ENCODE peak calls at places on chromosomes 4 and X, in six cellular contexts. One of them, this sample, is unnamed.

GRCh38 chrX:68978211-68978780 is 149.5 kb downstream of the EFNB1 start:
- DNase-seq in CD8-positive, alpha-beta memory T cell: no peak
- DNase-seq in pancreas: no peak
- DNase-seq in RWPE1: no peak
- DNase-seq in heart right ventricle: no peak
- DNase-seq in MM.1S: no peak
- DNase-seq in this sample: no peak

GRCh38 chr4:2063557-2064275 is 4.6 kb downstream of the NAT8L start:
- DNase-seq in CD8-positive, alpha-beta memory T cell: peak; percentile 43
- DNase-seq in pancreas: no peak
- DNase-seq in RWPE1: no peak
- DNase-seq in heart right ventricle: no peak
- DNase-seq in MM.1S: no peak
- DNase-seq in this sample: no peak

GRCh38 chr4:164424852-164425251 is 329.1 kb upstream of the SMIM31 start:
- DNase-seq in CD8-positive, alpha-beta memory T cell: no peak
- DNase-seq in pancreas: no peak
- DNase-seq in RWPE1: no peak
- DNase-seq in heart right ventricle: no peak
- DNase-seq in MM.1S: no peak
- DNase-seq in this sample: no peak

GRCh38 chr4:184528713-184529112 is 54.4 kb upstream of the IRF2 start:
- DNase-seq in CD8-positive, alpha-beta memory T cell: no peak
- DNase-seq in pancreas: no peak
- DNase-seq in RWPE1: no peak
- DNase-seq in heart right ventricle: no peak
- DNase-seq in MM.1S: no peak
- DNase-seq in this sample: no peak

GRCh38 chr4:41590591-41590990 is 52.6 kb downstream of the LIMCH1 start:
- DNase-seq in CD8-positive, alpha-beta memory T cell: no peak
- DNase-seq in pancreas: no peak
- DNase-seq in RWPE1: no peak
- DNase-seq in heart right ventricle: peak; percentile 67
- DNase-seq in MM.1S: no peak
- DNase-seq in this sample: no peak

GRCh38 chr4:113684534-113685091 is 76.9 kb downstream of the CAMK2D start:
- DNase-seq in CD8-positive, alpha-beta memory T cell: no peak
- DNase-seq in pancreas: no peak
- DNase-seq in RWPE1: no peak
- DNase-seq in heart right ventricle: peak; percentile 85
- DNase-seq in MM.1S: peak; percentile 46
- DNase-seq in this sample: no peak

GRCh38 chrX:151458824-151459223 is 61.8 kb downstream of the VMA21 start:
- DNase-seq in CD8-positive, alpha-beta memory T cell: no peak
- DNase-seq in pancreas: no peak
- DNase-seq in RWPE1: no peak
- DNase-seq in heart right ventricle: no peak
- DNase-seq in MM.1S: no peak
- DNase-seq in this sample: no peak

GRCh38 chr4:89284828-89285227 is 22.8 kb downstream of the GPRIN3 start:
- DNase-seq in CD8-positive, alpha-beta memory T cell: peak; percentile 61
- DNase-seq in pancreas: no peak
- DNase-seq in RWPE1: no peak
- DNase-seq in heart right ventricle: no peak
- DNase-seq in MM.1S: no peak
- DNase-seq in this sample: no peak

GRCh38 chrX:154450312-154450711 is 6.4 kb downstream of the FAM50A start:
- DNase-seq in CD8-positive, alpha-beta memory T cell: no peak
- DNase-seq in pancreas: no peak
- DNase-seq in RWPE1: no peak
- DNase-seq in heart right ventricle: no peak
- DNase-seq in MM.1S: no peak
- DNase-seq in this sample: no peak

GRCh38 chr4:124783847-124784246 is 71.3 kb upstream of the ANKRD50 start:
- DNase-seq in CD8-positive, alpha-beta memory T cell: no peak
- DNase-seq in pancreas: no peak
- DNase-seq in RWPE1: no peak
- DNase-seq in heart right ventricle: no peak
- DNase-seq in MM.1S: no peak
- DNase-seq in this sample: no peak

GRCh38 chrX:55342533-55343501 is 78.1 kb upstream of the PAGE3 start:
- DNase-seq in CD8-positive, alpha-beta memory T cell: peak; percentile 47
- DNase-seq in pancreas: no peak
- DNase-seq in RWPE1: peak; percentile 13
- DNase-seq in heart right ventricle: peak; percentile 5
- DNase-seq in MM.1S: peak; percentile 55
- DNase-seq in this sample: no peak

GRCh38 chr4:53734584-53735363 is 143.5 kb upstream of the LNX1 start:
- DNase-seq in CD8-positive, alpha-beta memory T cell: no peak
- DNase-seq in pancreas: no peak
- DNase-seq in RWPE1: peak; percentile 41
- DNase-seq in heart right ventricle: no peak
- DNase-seq in MM.1S: no peak
- DNase-seq in this sample: no peak

GRCh38 chrX:132169554-132169953 is 41.7 kb upstream of the FRMD7 start:
- DNase-seq in CD8-positive, alpha-beta memory T cell: no peak
- DNase-seq in pancreas: no peak
- DNase-seq in RWPE1: no peak
- DNase-seq in heart right ventricle: no peak
- DNase-seq in MM.1S: no peak
- DNase-seq in this sample: no peak

GRCh38 chrX:2498781-2499302 is 1.9 kb downstream of the DHRSX start:
- DNase-seq in CD8-positive, alpha-beta memory T cell: no peak
- DNase-seq in pancreas: no peak
- DNase-seq in RWPE1: no peak
- DNase-seq in heart right ventricle: peak; percentile 41
- DNase-seq in MM.1S: no peak
- DNase-seq in this sample: peak; percentile 47

GRCh38 chrX:16853537-16853936 is 16.6 kb downstream of the RBBP7 start:
- DNase-seq in CD8-positive, alpha-beta memory T cell: no peak
- DNase-seq in pancreas: no peak
- DNase-seq in RWPE1: no peak
- DNase-seq in heart right ventricle: no peak
- DNase-seq in MM.1S: no peak
- DNase-seq in this sample: no peak

GRCh38 chrX:16852617-16853179 is 17.5 kb downstream of the RBBP7 start:
- DNase-seq in CD8-positive, alpha-beta memory T cell: no peak
- DNase-seq in pancreas: no peak
- DNase-seq in RWPE1: no peak
- DNase-seq in heart right ventricle: no peak
- DNase-seq in MM.1S: no peak
- DNase-seq in this sample: no peak

GRCh38 chrX:16856744-16857143 is 13.4 kb downstream of the RBBP7 start:
- DNase-seq in CD8-positive, alpha-beta memory T cell: no peak
- DNase-seq in pancreas: no peak
- DNase-seq in RWPE1: no peak
- DNase-seq in heart right ventricle: no peak
- DNase-seq in MM.1S: no peak
- DNase-seq in this sample: no peak

GRCh38 chrX:16851827-16852226 is 18.3 kb downstream of the RBBP7 start:
- DNase-seq in CD8-positive, alpha-beta memory T cell: no peak
- DNase-seq in pancreas: no peak
- DNase-seq in RWPE1: no peak
- DNase-seq in heart right ventricle: no peak
- DNase-seq in MM.1S: no peak
- DNase-seq in this sample: no peak

GRCh38 chrX:16855363-16856075 is 14.6 kb downstream of the RBBP7 start:
- DNase-seq in CD8-positive, alpha-beta memory T cell: no peak
- DNase-seq in pancreas: no peak
- DNase-seq in RWPE1: no peak
- DNase-seq in heart right ventricle: no peak
- DNase-seq in MM.1S: no peak
- DNase-seq in this sample: no peak
- H3K27ac ChIP-seq in CD8-positive, alpha-beta memory T cell: no peak overlapping the region
- H3K27ac ChIP-seq in pancreas: no peak overlapping the region
- H3K27ac ChIP-seq in RWPE1: no peak overlapping the region
- H3K27ac ChIP-seq in heart right ventricle: no peak overlapping the region
- H3K27ac ChIP-seq in MM.1S: no peak overlapping the region
- H3K27ac ChIP-seq in this sample: no peak overlapping the region

GRCh38 chr4:70925899-70926635 is 23.9 kb downstream of the MOB1B start:
- DNase-seq in CD8-positive, alpha-beta memory T cell: no peak
- DNase-seq in pancreas: no peak
- DNase-seq in RWPE1: no peak
- DNase-seq in heart right ventricle: no peak
- DNase-seq in MM.1S: no peak
- DNase-seq in this sample: no peak
- H3K27ac ChIP-seq in CD8-positive, alpha-beta memory T cell: no peak overlapping the region
- H3K27ac ChIP-seq in pancreas: no peak overlapping the region
- H3K27ac ChIP-seq in RWPE1: no peak overlapping the region
- H3K27ac ChIP-seq in heart right ventricle: no peak overlapping the region
- H3K27ac ChIP-seq in MM.1S: no peak overlapping the region
- H3K27ac ChIP-seq in this sample: no peak overlapping the region

DNA sequence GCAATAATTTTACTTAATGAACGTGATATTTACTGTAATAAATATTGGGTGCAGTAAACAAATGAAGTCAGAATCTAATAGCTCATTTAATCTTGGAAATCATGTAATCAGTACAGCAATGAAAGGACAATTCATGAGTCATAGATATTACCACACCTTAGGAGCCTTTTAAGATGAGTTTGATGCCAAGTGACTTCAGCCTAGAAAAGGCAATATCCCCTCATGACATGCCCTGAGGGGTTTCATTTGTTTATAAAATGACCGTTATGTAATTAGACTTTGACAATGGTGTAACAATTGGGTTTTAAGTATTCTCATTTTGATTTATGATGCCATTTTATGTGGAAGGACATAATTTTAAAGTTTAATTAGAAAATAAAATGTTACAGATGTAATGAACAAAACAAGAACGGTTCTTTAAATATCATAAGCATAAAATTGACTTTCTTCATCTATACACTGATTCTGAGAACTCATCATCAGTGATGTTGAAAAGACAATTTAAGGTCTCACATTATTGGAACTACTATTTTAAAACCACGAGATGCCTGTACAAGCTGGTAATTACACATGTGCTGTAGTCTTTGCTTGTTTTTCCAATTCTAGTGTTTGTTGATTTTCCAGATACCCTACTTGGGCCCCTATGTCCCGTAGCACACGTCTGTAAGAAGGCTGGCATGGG is 5.0 kb downstream of the FGF2 start:
- DNase-seq in CD8-positive, alpha-beta memory T cell: no peak
- DNase-seq in pancreas: no peak
- DNase-seq in RWPE1: peak; percentile 36
- DNase-seq in heart right ventricle: no peak
- DNase-seq in MM.1S: no peak
- DNase-seq in this sample: no peak
- H3K27ac ChIP-seq in CD8-positive, alpha-beta memory T cell: no peak overlapping the region
- H3K27ac ChIP-seq in pancreas: no peak overlapping the region
- H3K27ac ChIP-seq in RWPE1: no peak overlapping the region
- H3K27ac ChIP-seq in heart right ventricle: no peak overlapping the region
- H3K27ac ChIP-seq in MM.1S: no peak overlapping the region
- H3K27ac ChIP-seq in this sample: no peak overlapping the region

DNA sequence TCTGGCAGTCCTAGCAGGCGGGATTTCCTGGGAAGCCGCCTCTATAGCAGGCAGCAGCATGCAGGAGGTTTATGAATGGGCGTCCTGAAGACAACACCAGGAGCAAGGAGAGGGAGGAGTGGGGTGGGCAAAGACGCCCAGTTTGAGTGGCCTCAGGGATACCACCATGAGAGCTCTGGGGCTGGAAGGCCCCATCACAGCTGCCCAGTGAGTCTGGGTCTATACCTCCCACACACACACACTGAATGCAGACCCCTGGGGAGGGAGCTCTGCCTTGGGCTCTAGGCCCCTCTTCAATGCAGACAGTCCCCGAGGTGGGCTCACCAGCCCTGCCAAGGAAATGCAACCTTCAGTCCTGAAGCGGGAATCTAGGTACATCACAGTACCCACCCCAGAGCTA is 98.6 kb downstream of the AFAP1 start:
- DNase-seq in CD8-positive, alpha-beta memory T cell: no peak
- DNase-seq in pancreas: no peak
- DNase-seq in RWPE1: no peak
- DNase-seq in heart right ventricle: no peak
- DNase-seq in MM.1S: no peak
- DNase-seq in this sample: no peak
- H3K27ac ChIP-seq in CD8-positive, alpha-beta memory T cell: no peak overlapping the region
- H3K27ac ChIP-seq in pancreas: no peak overlapping the region
- H3K27ac ChIP-seq in RWPE1: peak overlapping the region; percentile 99
- H3K27ac ChIP-seq in heart right ventricle: peak overlapping the region; percentile 75
- H3K27ac ChIP-seq in MM.1S: no peak overlapping the region
- H3K27ac ChIP-seq in this sample: no peak overlapping the region

DNA sequence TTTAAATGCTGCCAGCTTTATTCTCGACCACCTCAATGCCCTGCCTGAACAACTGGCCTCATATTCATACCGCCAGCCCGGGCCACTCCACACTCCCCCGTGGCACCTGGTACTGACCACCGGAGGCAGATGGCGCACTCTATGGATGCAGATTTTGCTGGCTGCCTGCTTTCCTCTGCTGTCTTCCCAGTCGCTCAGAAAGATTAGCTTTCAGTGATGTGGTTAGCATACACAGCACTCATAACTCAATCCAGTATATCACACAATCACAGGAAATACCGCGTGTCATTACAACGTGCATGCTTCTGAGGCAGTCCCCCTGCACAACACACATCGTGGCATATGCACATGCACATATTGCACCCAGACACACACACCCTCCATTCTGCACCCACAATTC is 147.2 kb upstream of the BCOR start:
- DNase-seq in CD8-positive, alpha-beta memory T cell: no peak
- DNase-seq in pancreas: no peak
- DNase-seq in RWPE1: no peak
- DNase-seq in heart right ventricle: no peak
- DNase-seq in MM.1S: no peak
- DNase-seq in this sample: no peak
- H3K27ac ChIP-seq in CD8-positive, alpha-beta memory T cell: no peak overlapping the region
- H3K27ac ChIP-seq in pancreas: no peak overlapping the region
- H3K27ac ChIP-seq in RWPE1: no peak overlapping the region
- H3K27ac ChIP-seq in heart right ventricle: no peak overlapping the region
- H3K27ac ChIP-seq in MM.1S: no peak overlapping the region
- H3K27ac ChIP-seq in this sample: no peak overlapping the region

GRCh38 chr4:87321888-87322287 is 794 bp downstream of the HSD17B13 start:
- DNase-seq in CD8-positive, alpha-beta memory T cell: no peak
- DNase-seq in pancreas: no peak
- DNase-seq in RWPE1: no peak
- DNase-seq in heart right ventricle: no peak
- DNase-seq in MM.1S: no peak
- DNase-seq in this sample: no peak

GRCh38 chr4:87317527-87317926 is 5.2 kb downstream of the HSD17B13 start:
- DNase-seq in CD8-positive, alpha-beta memory T cell: no peak
- DNase-seq in pancreas: peak; percentile 78
- DNase-seq in RWPE1: peak; percentile 44
- DNase-seq in heart right ventricle: no peak
- DNase-seq in MM.1S: peak; percentile 13
- DNase-seq in this sample: no peak

GRCh38 chr4:87316961-87317360 is 5.7 kb downstream of the HSD17B13 start:
- DNase-seq in CD8-positive, alpha-beta memory T cell: no peak
- DNase-seq in pancreas: no peak
- DNase-seq in RWPE1: no peak
- DNase-seq in heart right ventricle: no peak
- DNase-seq in MM.1S: no peak
- DNase-seq in this sample: no peak

GRCh38 chr4:87326460-87326859 is 3.8 kb upstream of the HSD17B13 start:
- DNase-seq in CD8-positive, alpha-beta memory T cell: no peak
- DNase-seq in pancreas: no peak
- DNase-seq in RWPE1: no peak
- DNase-seq in heart right ventricle: no peak
- DNase-seq in MM.1S: no peak
- DNase-seq in this sample: no peak

DNA sequence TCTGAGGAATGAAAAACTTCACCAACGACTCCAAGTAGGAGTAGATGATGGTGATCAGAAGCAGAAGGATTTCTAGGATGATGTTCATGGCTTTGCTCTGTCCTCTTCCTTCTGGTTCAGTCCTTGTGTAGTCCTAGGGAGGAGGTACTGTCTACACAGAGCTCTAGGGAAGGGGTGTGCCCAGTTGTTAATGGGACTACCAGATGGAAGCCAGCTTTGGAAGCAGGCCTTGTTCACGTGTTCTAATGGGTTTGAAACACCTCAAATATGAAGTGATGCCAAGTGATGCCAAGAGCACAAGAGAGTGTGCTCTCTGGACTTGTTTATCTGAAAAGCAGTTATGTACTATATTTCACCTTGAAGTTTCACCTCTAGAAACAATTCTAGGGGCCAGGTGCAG is at the start of gene HSD17B13:
- DNase-seq in CD8-positive, alpha-beta memory T cell: no peak
- DNase-seq in pancreas: no peak
- DNase-seq in RWPE1: no peak
- DNase-seq in heart right ventricle: no peak
- DNase-seq in MM.1S: no peak
- DNase-seq in this sample: no peak
- H3K27ac ChIP-seq in CD8-positive, alpha-beta memory T cell: no peak within 1 kb of the TSS
- H3K27ac ChIP-seq in pancreas: no peak within 1 kb of the TSS
- H3K27ac ChIP-seq in RWPE1: no peak within 1 kb of the TSS
- H3K27ac ChIP-seq in heart right ventricle: no peak within 1 kb of the TSS
- H3K27ac ChIP-seq in MM.1S: no peak within 1 kb of the TSS
- H3K27ac ChIP-seq in this sample: no peak within 1 kb of the TSS

This sample was measured in HL-60.